ENCODE peak calls at places on chromosome 15, in six cellular contexts. Q is Caco-2, T is GM23338, W is PC-3, R is foreskin fibroblast, U is fibroblast of villous mesenchyme. A is an unnamed sample.

GRCh38 chr15:63473999-63474809 is 30.2 kb upstream of the USP3 start:
- DNase-seq in R (peak), T (peak), U (peak), W (peak), Q (peak), A (no peak)

GRCh38 chr15:90773485-90773884 is 56.3 kb downstream of the BLM start:
- DNase-seq in Q (no peak), U (no peak), W (no peak), T (no peak), R (no peak), A (no peak)

GRCh38 chr15:67897646-67898045 is 57.8 kb upstream of the RNU6-1 start:
- DNase-seq in T (no peak), R (no peak), U (peak), W (no peak), Q (no peak), A (no peak)

GRCh38 chr15:59991919-59992318 is 12.2 kb upstream of the FOXB1 start:
- DNase-seq in Q (no peak), U (no peak), W (no peak), R (no peak), T (no peak), A (no peak)

GRCh38 chr15:32656091-32656860 is 14.8 kb downstream of the SCG5 start:
- DNase-seq in Q (no peak), W (peak), R (no peak), U (peak), T (no peak), A (no peak)

GRCh38 chr15:72487070-72487797 is 13.1 kb downstream of the ARIH1 start:
- DNase-seq in W (peak), T (no peak), Q (no peak), U (no peak), R (no peak), A (no peak)

GRCh38 chr15:101201411-101202174 is 50.3 kb downstream of the CHSY1 start:
- DNase-seq in U (peak), T (peak), R (peak), W (peak), Q (no peak), A (peak)

GRCh38 chr15:69861331-69862171 is 236.2 kb downstream of the TLE3 start:
- DNase-seq in R (no peak), W (no peak), Q (peak), T (no peak), U (peak), A (no peak)

DNA sequence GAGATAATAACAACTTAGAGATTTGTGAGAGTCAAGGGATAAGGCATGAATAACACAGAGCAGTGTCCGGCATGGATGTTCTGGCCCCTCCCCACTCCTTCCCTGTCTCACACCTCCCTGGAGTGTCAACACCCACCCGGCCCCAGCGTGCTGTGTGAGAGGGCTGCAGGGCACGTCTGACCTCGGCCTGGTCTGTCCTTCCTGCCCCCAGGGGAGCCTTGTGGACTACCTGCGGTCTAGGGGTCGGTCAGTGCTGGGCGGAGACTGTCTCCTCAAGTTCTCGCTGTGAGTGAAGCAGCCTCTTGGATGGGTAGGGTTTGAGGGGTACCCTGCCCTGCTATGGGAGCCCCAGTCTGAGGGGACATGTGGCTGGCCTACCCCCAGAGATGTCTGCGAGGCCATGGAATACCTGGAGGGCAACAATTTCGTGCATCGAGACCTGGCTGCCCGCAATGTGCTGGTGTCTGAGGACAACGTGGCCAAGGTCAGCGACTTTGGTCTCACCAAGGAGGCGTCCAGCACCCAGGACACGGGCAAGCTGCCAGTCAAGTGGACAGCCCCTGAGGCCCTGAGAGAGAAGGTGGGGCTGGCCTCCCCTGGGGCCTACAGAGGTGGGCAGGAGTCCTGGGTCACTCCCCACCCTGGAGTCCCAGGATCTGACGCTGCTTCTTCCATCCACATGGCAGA is 11.2 kb upstream of the LMAN1L start:
- DNase-seq in R (no peak), Q (peak), W (no peak), T (no peak), U (no peak), A (no peak)
- H3K4me3 ChIP-seq in R (no peak), Q (no peak), W (no peak), T (no peak), U (no peak), A (no peak)

GRCh38 chr15:98513428-98513991 is 134.8 kb upstream of the IGF1R start:
- DNase-seq in Q (no peak), U (no peak), R (no peak), T (no peak), W (no peak), A (no peak)
- TF ChIP-seq CTCF in Q (no peak), U (no peak), R (no peak), T (no peak), W (no peak), A (no peak)

GRCh38 chr15:40338041-40338657 is 2.6 kb downstream of the CCDC9B start:
- DNase-seq in T (peak), U (peak), Q (peak), W (peak), R (peak), A (no peak)
- H3K4me3 ChIP-seq in T (peak), U (no peak), Q (no peak), W (peak), R (peak), A (no peak)

DNA sequence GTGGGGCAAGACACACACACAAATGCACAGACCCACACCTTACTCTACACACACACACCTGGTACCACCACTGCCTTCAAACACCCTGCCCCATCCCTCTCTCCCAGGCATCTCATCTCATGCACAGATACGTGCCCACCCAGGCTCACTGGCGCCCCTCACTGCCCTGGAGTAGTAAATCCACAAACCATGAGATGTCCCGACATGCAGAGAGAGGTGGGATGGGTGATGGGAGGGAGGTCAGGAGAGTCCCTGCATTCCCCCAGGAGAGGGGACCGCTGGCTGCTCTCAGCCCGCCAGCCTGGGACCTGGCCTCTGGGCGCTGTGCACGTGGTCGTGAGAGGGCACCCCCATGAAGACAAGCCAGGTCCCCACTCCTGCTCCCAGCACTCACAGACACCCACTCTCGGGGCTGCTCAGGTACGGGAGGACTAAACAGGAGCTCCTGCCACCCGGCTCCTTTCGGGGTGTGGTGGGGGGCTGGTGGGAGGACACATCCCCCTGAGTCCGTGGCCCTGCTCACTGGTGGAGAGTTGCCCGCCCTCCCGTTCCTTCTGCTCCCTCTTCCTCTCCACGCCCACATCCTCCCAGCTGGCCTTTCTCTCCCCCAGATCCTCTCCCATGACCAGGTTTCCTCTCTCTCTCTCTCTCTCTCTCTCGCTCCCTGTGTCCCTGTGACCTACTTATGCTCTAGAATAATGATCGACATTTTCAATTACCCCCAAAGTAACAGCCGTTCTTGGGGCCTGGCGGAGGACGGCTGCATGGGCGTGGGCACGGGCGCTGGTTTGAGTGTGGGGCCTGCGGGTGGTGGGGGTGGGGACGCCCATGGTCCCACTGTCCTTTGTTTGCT is 18.8 kb upstream of the CSPG4 start:
- DNase-seq in U (peak), T (peak), R (peak), Q (peak), W (no peak), A (no peak)
- TF ChIP-seq CTCF in U (peak), T (no peak), R (no peak), Q (no peak), W (no peak), A (no peak)

GRCh38 chr15:43107741-43108140 is 1.9 kb upstream of the UBR1 start:
- DNase-seq in R (no peak), T (no peak), Q (no peak), U (no peak), W (no peak), A (no peak)

GRCh38 chr15:43106486-43106829 is 620 bp upstream of the UBR1 start:
- DNase-seq in T (no peak), R (no peak), Q (no peak), W (no peak), U (no peak), A (no peak)

GRCh38 chr15:43105778-43106485 is at the start of gene UBR1:
- DNase-seq in T (peak), W (peak), Q (peak), R (peak), U (peak), A (peak)

DNA sequence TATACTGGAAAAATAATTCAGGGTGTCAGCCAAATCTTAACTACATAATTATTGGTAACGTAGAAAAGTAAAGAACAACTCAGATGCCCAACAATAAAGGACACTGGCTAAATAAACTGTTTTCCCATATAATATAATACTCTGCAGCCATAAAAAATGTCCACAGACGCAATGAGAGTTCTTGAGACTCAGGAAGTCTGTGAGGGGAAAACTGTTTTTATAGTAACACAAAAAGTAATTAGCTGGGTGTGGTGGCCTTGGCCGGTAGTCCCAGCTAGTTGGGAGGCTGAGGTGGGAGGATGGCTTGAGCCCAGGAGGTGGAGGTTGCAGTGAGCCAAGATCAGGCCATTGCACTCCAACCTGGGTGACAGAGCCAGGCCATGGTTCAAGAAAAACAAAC is 5.5 kb upstream of the UBR1 start:
- DNase-seq in U (no peak), R (no peak), W (no peak), T (no peak), Q (no peak), A (no peak)
- H3K4me3 ChIP-seq in U (no peak), R (no peak), W (no peak), T (no peak), Q (no peak), A (no peak)

GRCh38 chr15:65599677-65600076 is 11.3 kb downstream of the INTS14 start:
- DNase-seq in W (no peak), T (no peak), U (no peak), Q (no peak), R (no peak), A (no peak)

GRCh38 chr15:65598468-65598867 is 12.5 kb downstream of the INTS14 start:
- DNase-seq in W (no peak), T (no peak), Q (no peak), R (no peak), U (no peak), A (no peak)

DNA sequence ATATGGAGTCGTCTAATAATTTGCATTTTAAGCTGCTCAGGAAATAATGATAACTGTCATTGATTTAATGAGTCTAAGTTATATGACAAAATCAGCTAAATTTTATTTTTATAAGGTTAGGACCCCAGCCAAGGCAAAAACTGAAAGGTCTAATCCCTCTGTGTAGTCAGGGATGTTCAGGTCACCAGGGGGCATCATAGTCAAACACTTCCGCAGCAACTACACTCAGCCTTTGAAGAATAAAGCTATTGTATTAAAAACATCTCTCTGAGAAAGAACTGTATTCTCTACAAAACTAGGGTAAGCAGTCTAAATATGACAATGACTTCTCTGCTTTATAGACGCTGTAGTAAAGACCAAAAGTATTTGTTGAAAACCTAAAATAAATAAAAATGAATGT is 15.0 kb downstream of the INTS14 start:
- DNase-seq in R (no peak), W (peak), U (peak), T (peak), Q (no peak), A (no peak)
- TF ChIP-seq CTCF in R (no peak), W (peak), U (peak), T (peak), Q (peak), A (peak)

DNA sequence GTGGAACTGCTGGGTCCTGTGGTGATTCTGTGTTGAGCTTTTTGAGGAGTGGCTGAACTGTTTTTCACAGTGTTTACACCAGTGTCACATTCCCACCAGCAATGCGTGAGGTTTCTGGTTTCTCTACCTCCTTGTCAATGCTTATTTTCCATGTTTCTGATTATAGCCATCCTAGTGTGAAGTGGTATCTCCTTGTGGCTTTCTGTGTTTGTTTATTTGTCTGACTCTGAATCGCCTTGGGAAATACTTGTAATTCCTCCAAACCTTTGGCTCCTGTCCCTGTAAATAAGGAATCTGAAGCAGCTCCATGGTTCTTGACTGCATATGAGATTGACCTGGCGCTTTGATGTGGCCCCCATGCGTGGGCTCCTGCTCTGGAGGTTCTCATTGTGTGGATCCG is 20.6 kb downstream of the FAN1 start:
- DNase-seq in T (no peak), Q (no peak), U (peak), W (no peak), R (peak), A (peak)
- H3K4me3 ChIP-seq in T (no peak), Q (no peak), U (no peak), W (no peak), R (no peak), A (no peak)

GRCh38 chr15:47949815-47950214 is 171.0 kb upstream of the SLC24A5 start:
- DNase-seq in Q (no peak), T (no peak), W (no peak), U (no peak), R (no peak), A (no peak)

GRCh38 chr15:47944911-47945310 is 175.9 kb upstream of the SLC24A5 start:
- DNase-seq in W (no peak), T (no peak), U (no peak), Q (no peak), R (no peak), A (no peak)

GRCh38 chr15:47950447-47950846 is 170.3 kb upstream of the SLC24A5 start:
- DNase-seq in R (no peak), U (no peak), Q (no peak), W (no peak), T (no peak), A (no peak)

GRCh38 chr15:47951761-47952160 is 169.0 kb upstream of the SLC24A5 start:
- DNase-seq in R (no peak), U (no peak), T (no peak), W (no peak), Q (no peak), A (no peak)

GRCh38 chr15:47945869-47946666 is 174.7 kb upstream of the SLC24A5 start:
- DNase-seq in Q (no peak), W (no peak), T (no peak), R (no peak), U (no peak), A (no peak)
- TF ChIP-seq CTCF in Q (no peak), W (no peak), T (no peak), R (no peak), U (no peak), A (no peak)

A was measured in AG09309.